ENCODE peak calls at places on chromosome 11, in six cellular contexts. One of them, this sample, is unnamed.

GRCh38 chr11:33005175-33005574 is 10.5 kb upstream of the DEPDC7 start:
- DNase-seq in posterior cingulate gyrus: no peak
- DNase-seq in left cardiac atrium: no peak
- DNase-seq in T-helper 2 cell: no peak
- DNase-seq in mucosa of descending colon: no peak
- DNase-seq in activated CD8-positive, alpha-beta memory T cell treated with anti-CD3 and anti-CD28 coated beads, Interleukin-2, amount 50 U/mL, for 48 hours: no peak
- DNase-seq in this sample: no peak

GRCh38 chr11:46216040-46216764 is 61.3 kb upstream of the CREB3L1 start:
- DNase-seq in posterior cingulate gyrus: no peak
- DNase-seq in left cardiac atrium: no peak
- DNase-seq in T-helper 2 cell: no peak
- DNase-seq in mucosa of descending colon: no peak
- DNase-seq in activated CD8-positive, alpha-beta memory T cell treated with anti-CD3 and anti-CD28 coated beads, Interleukin-2, amount 50 U/mL, for 48 hours: no peak
- DNase-seq in this sample: no peak

GRCh38 chr11:3123761-3124733 is 41.1 kb downstream of the OSBPL5 start:
- DNase-seq in posterior cingulate gyrus: peak
- DNase-seq in left cardiac atrium: peak
- DNase-seq in T-helper 2 cell: peak
- DNase-seq in mucosa of descending colon: peak
- DNase-seq in activated CD8-positive, alpha-beta memory T cell treated with anti-CD3 and anti-CD28 coated beads, Interleukin-2, amount 50 U/mL, for 48 hours: no peak
- DNase-seq in this sample: no peak

GRCh38 chr11:17699157-17700114 is 19.9 kb upstream of the MYOD1 start:
- DNase-seq in posterior cingulate gyrus: no peak
- DNase-seq in left cardiac atrium: no peak
- DNase-seq in T-helper 2 cell: no peak
- DNase-seq in mucosa of descending colon: no peak
- DNase-seq in activated CD8-positive, alpha-beta memory T cell treated with anti-CD3 and anti-CD28 coated beads, Interleukin-2, amount 50 U/mL, for 48 hours: no peak
- DNase-seq in this sample: no peak

GRCh38 chr11:120061036-120061760 is 76.7 kb downstream of the TRIM29 start:
- DNase-seq in posterior cingulate gyrus: no peak
- DNase-seq in left cardiac atrium: no peak
- DNase-seq in T-helper 2 cell: no peak
- DNase-seq in mucosa of descending colon: no peak
- DNase-seq in activated CD8-positive, alpha-beta memory T cell treated with anti-CD3 and anti-CD28 coated beads, Interleukin-2, amount 50 U/mL, for 48 hours: peak
- DNase-seq in this sample: no peak

GRCh38 chr11:75872887-75873416 is 57.9 kb downstream of the UVRAG start:
- DNase-seq in posterior cingulate gyrus: no peak
- DNase-seq in left cardiac atrium: no peak
- DNase-seq in T-helper 2 cell: no peak
- DNase-seq in mucosa of descending colon: no peak
- DNase-seq in activated CD8-positive, alpha-beta memory T cell treated with anti-CD3 and anti-CD28 coated beads, Interleukin-2, amount 50 U/mL, for 48 hours: no peak
- DNase-seq in this sample: no peak

GRCh38 chr11:111166655-111167054 is 78.9 kb upstream of the POU2AF2 start:
- DNase-seq in posterior cingulate gyrus: no peak
- DNase-seq in left cardiac atrium: no peak
- DNase-seq in T-helper 2 cell: no peak
- DNase-seq in mucosa of descending colon: no peak
- DNase-seq in activated CD8-positive, alpha-beta memory T cell treated with anti-CD3 and anti-CD28 coated beads, Interleukin-2, amount 50 U/mL, for 48 hours: no peak
- DNase-seq in this sample: no peak

GRCh38 chr11:44275241-44275640 is 34.7 kb downstream of the ALX4 start:
- DNase-seq in posterior cingulate gyrus: no peak
- DNase-seq in left cardiac atrium: no peak
- DNase-seq in T-helper 2 cell: no peak
- DNase-seq in mucosa of descending colon: no peak
- DNase-seq in activated CD8-positive, alpha-beta memory T cell treated with anti-CD3 and anti-CD28 coated beads, Interleukin-2, amount 50 U/mL, for 48 hours: no peak
- DNase-seq in this sample: no peak

GRCh38 chr11:83249972-83250593 is 36.1 kb downstream of the CCDC90B start:
- DNase-seq in posterior cingulate gyrus: no peak
- DNase-seq in left cardiac atrium: no peak
- DNase-seq in T-helper 2 cell: no peak
- DNase-seq in mucosa of descending colon: no peak
- DNase-seq in activated CD8-positive, alpha-beta memory T cell treated with anti-CD3 and anti-CD28 coated beads, Interleukin-2, amount 50 U/mL, for 48 hours: no peak
- DNase-seq in this sample: no peak

GRCh38 chr11:9710223-9710622 is 46.3 kb downstream of the SWAP70 start:
- DNase-seq in posterior cingulate gyrus: no peak
- DNase-seq in left cardiac atrium: no peak
- DNase-seq in T-helper 2 cell: no peak
- DNase-seq in mucosa of descending colon: no peak
- DNase-seq in activated CD8-positive, alpha-beta memory T cell treated with anti-CD3 and anti-CD28 coated beads, Interleukin-2, amount 50 U/mL, for 48 hours: no peak
- DNase-seq in this sample: no peak

This sample was measured in caudate nucleus.